ENCODE peak calls at places on chromosome 11, in four cellular contexts. One of them, this sample, is unnamed.

GRCh38 chr11:1126935-1127663 is 30.7 kb upstream of the MUC5AC start:
- DNase-seq in PC-3: no peak
- DNase-seq in HCT116: no peak
- DNase-seq in neural progenitor cell: no peak
- DNase-seq in this sample: no peak

GRCh38 chr11:33615751-33616150 is 84.9 kb downstream of the C11orf91 start:
- DNase-seq in neural progenitor cell: no peak
- DNase-seq in PC-3: no peak
- DNase-seq in HCT116: no peak
- DNase-seq in this sample: no peak

GRCh38 chr11:86811637-86812321 is 11.4 kb downstream of the PRSS23 start:
- DNase-seq in HCT116: peak; percentile 76
- DNase-seq in neural progenitor cell: peak; percentile 68
- DNase-seq in PC-3: peak; percentile 76
- DNase-seq in this sample: no peak

GRCh38 chr11:57094206-57094940 is 87.4 kb upstream of the LRRC55 start:
- DNase-seq in PC-3: no peak
- DNase-seq in neural progenitor cell: no peak
- DNase-seq in HCT116: no peak
- DNase-seq in this sample: no peak

GRCh38 chr11:5343474-5344335 is at the start of gene OR51B5:
- DNase-seq in neural progenitor cell: no peak
- DNase-seq in PC-3: no peak
- DNase-seq in HCT116: no peak
- DNase-seq in this sample: no peak

GRCh38 chr11:12868315-12869073 is 140.6 kb upstream of the RASSF10 start:
- DNase-seq in neural progenitor cell: no peak
- DNase-seq in HCT116: no peak
- DNase-seq in PC-3: peak; percentile 25
- DNase-seq in this sample: no peak

GRCh38 chr11:134124660-134125451 is 56.0 kb downstream of the JAM3 start:
- DNase-seq in HCT116: no peak
- DNase-seq in neural progenitor cell: peak; percentile 89
- DNase-seq in PC-3: no peak
- DNase-seq in this sample: no peak

GRCh38 chr11:16191852-16192240 is 164.5 kb downstream of the SOX6 start:
- DNase-seq in neural progenitor cell: no peak
- DNase-seq in PC-3: no peak
- DNase-seq in HCT116: no peak
- DNase-seq in this sample: peak; percentile 55

GRCh38 chr11:5234390-5234834 is at the start of gene HBD:
- DNase-seq in PC-3: no peak
- DNase-seq in HCT116: no peak
- DNase-seq in neural progenitor cell: no peak
- DNase-seq in this sample: no peak

GRCh38 chr11:62912268-62912667 is 8.9 kb downstream of the CHRM1 start:
- DNase-seq in HCT116: no peak
- DNase-seq in neural progenitor cell: no peak
- DNase-seq in PC-3: no peak
- DNase-seq in this sample: no peak

GRCh38 chr11:122439911-122440782 is 215.4 kb upstream of the UBASH3B start:
- DNase-seq in neural progenitor cell: peak; percentile 79
- DNase-seq in PC-3: no peak
- DNase-seq in HCT116: no peak
- DNase-seq in this sample: no peak

GRCh38 chr11:91489989-91490388 is 734.6 kb upstream of the FAT3 start:
- DNase-seq in PC-3: no peak
- DNase-seq in neural progenitor cell: peak; percentile 9
- DNase-seq in HCT116: no peak
- DNase-seq in this sample: no peak

GRCh38 chr11:47259178-47259977 is 1.6 kb downstream of the NR1H3 start:
- DNase-seq in neural progenitor cell: peak; percentile 75
- DNase-seq in PC-3: peak; percentile 82
- DNase-seq in HCT116: no peak
- DNase-seq in this sample: peak; percentile 72

GRCh38 chr11:127675602-127676001 is 675.0 kb upstream of the KIRREL3 start:
- DNase-seq in neural progenitor cell: no peak
- DNase-seq in HCT116: no peak
- DNase-seq in PC-3: no peak
- DNase-seq in this sample: no peak

GRCh38 chr11:22976146-22976545 is 115.9 kb upstream of the CCDC179 start:
- DNase-seq in HCT116: no peak
- DNase-seq in PC-3: peak; percentile 85
- DNase-seq in neural progenitor cell: no peak
- DNase-seq in this sample: no peak

GRCh38 chr11:18624161-18624560 is 10.0 kb downstream of the SPTY2D1 start:
- DNase-seq in PC-3: no peak
- DNase-seq in neural progenitor cell: no peak
- DNase-seq in HCT116: no peak
- DNase-seq in this sample: no peak
- H4K20me1 ChIP-seq in PC-3: peaks cover 22% of the 10 kb centered on the region
- H4K20me1 ChIP-seq in neural progenitor cell: no peaks in the 10 kb centered on the region
- H4K20me1 ChIP-seq in HCT116: peaks cover 7% of the 10 kb centered on the region
- H4K20me1 ChIP-seq in this sample: no peaks in the 10 kb centered on the region

GRCh38 chr11:19435306-19435989 is 194.7 kb upstream of the E2F8 start:
- DNase-seq in PC-3: no peak
- DNase-seq in neural progenitor cell: no peak
- DNase-seq in HCT116: no peak
- DNase-seq in this sample: no peak

GRCh38 chr11:19433791-19434190 is 193.0 kb upstream of the E2F8 start:
- DNase-seq in HCT116: no peak
- DNase-seq in PC-3: no peak
- DNase-seq in neural progenitor cell: no peak
- DNase-seq in this sample: peak; percentile 64

GRCh38 chr11:19433367-19433766 is 192.6 kb upstream of the E2F8 start:
- DNase-seq in neural progenitor cell: peak; percentile 42
- DNase-seq in HCT116: no peak
- DNase-seq in PC-3: no peak
- DNase-seq in this sample: peak; percentile 85

GRCh38 chr11:19437760-19438159 is 197.0 kb upstream of the E2F8 start:
- DNase-seq in neural progenitor cell: no peak
- DNase-seq in PC-3: peak; percentile 95
- DNase-seq in HCT116: no peak
- DNase-seq in this sample: no peak

GRCh38 chr11:19436932-19437331 is 196.2 kb upstream of the E2F8 start:
- DNase-seq in PC-3: no peak
- DNase-seq in HCT116: no peak
- DNase-seq in neural progenitor cell: no peak
- DNase-seq in this sample: peak; percentile 48
- H2AFZ ChIP-seq in PC-3: no peak overlapping the region
- H2AFZ ChIP-seq in HCT116: no peak overlapping the region
- H2AFZ ChIP-seq in neural progenitor cell: no peak overlapping the region
- H2AFZ ChIP-seq in this sample: no peak overlapping the region

DNA sequence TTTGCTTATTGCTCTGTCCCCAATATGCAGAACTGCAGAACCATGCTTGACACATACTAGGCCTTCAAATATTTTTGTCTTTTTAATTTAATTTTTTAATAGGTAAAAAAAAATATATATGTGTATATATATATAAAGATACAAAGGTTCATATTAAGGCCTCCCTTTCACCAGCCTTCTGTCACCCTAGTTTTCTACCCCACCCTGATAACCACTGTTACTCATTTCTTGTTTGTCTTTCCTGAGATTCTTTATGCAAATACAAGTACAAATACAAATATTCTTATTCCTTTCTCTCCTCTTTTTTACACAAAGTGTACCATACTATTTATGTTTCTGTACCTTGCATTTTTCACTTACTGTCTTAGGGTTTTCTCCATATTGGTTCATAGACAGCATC is 43.0 kb downstream of the UVRAG start:
- DNase-seq in neural progenitor cell: no peak
- DNase-seq in PC-3: peak; percentile 42
- DNase-seq in HCT116: no peak
- DNase-seq in this sample: no peak
- H4K20me1 ChIP-seq in neural progenitor cell: no peaks in the 10 kb centered on the region
- H4K20me1 ChIP-seq in PC-3: no peaks in the 10 kb centered on the region
- H4K20me1 ChIP-seq in HCT116: no peaks in the 10 kb centered on the region
- H4K20me1 ChIP-seq in this sample: no peaks in the 10 kb centered on the region

GRCh38 chr11:11622772-11623531 is 1.1 kb upstream of the GALNT18 start:
- DNase-seq in neural progenitor cell: no peak
- DNase-seq in PC-3: no peak
- DNase-seq in HCT116: no peak
- DNase-seq in this sample: no peak

GRCh38 chr11:11620966-11621880 is 582 bp downstream of the GALNT18 start:
- DNase-seq in HCT116: no peak
- DNase-seq in PC-3: peak; percentile 31
- DNase-seq in neural progenitor cell: peak; percentile 62
- DNase-seq in this sample: no peak

GRCh38 chr11:11621881-11622706 is at the start of gene GALNT18:
- DNase-seq in HCT116: peak; percentile 81
- DNase-seq in neural progenitor cell: peak; percentile 98
- DNase-seq in PC-3: peak; percentile 92
- DNase-seq in this sample: peak; percentile 33

GRCh38 chr11:11618973-11619435 is 2.8 kb downstream of the GALNT18 start:
- DNase-seq in HCT116: no peak
- DNase-seq in PC-3: peak; percentile 19
- DNase-seq in neural progenitor cell: peak; percentile 34
- DNase-seq in this sample: no peak

GRCh38 chr11:11620251-11620965 is 1.4 kb downstream of the GALNT18 start:
- DNase-seq in PC-3: peak; percentile 60
- DNase-seq in neural progenitor cell: peak; percentile 67
- DNase-seq in HCT116: peak; percentile 47
- DNase-seq in this sample: no peak
- H2AFZ ChIP-seq in PC-3: peak overlapping the region; percentile 84
- H2AFZ ChIP-seq in neural progenitor cell: peak overlapping the region; percentile 83
- H2AFZ ChIP-seq in HCT116: peak overlapping the region; percentile 38
- H2AFZ ChIP-seq in this sample: no peak overlapping the region

GRCh38 chr11:79381036-79381435 is 59.8 kb downstream of the TENM4 start:
- DNase-seq in neural progenitor cell: no peak
- DNase-seq in PC-3: no peak
- DNase-seq in HCT116: no peak
- DNase-seq in this sample: no peak

GRCh38 chr11:79388201-79388600 is 52.6 kb downstream of the TENM4 start:
- DNase-seq in PC-3: no peak
- DNase-seq in HCT116: no peak
- DNase-seq in neural progenitor cell: no peak
- DNase-seq in this sample: no peak

GRCh38 chr11:79382301-79382700 is 58.5 kb downstream of the TENM4 start:
- DNase-seq in HCT116: no peak
- DNase-seq in neural progenitor cell: no peak
- DNase-seq in PC-3: no peak
- DNase-seq in this sample: no peak

DNA sequence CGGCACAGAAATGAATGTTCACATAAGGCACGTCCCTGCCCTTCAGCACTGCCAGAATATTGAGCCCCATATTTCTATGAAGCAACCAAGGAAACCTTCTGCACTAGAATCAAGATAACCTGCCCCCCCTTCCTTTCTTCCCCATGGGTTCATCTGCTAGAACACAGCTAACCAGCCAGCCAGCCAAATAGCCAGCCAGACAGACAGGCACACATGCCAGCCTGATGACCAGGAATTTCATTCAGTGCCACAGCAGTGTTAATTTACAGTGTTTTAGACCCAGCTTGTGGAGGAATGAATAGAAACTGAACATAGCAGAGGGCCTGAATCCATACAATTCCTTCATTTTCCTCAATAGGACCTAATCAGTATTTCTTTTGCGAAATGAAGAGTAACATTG is 57.0 kb downstream of the TENM4 start:
- DNase-seq in neural progenitor cell: no peak
- DNase-seq in PC-3: no peak
- DNase-seq in HCT116: no peak
- DNase-seq in this sample: no peak
- H4K20me1 ChIP-seq in neural progenitor cell: no peaks in the 10 kb centered on the region
- H4K20me1 ChIP-seq in PC-3: no peaks in the 10 kb centered on the region
- H4K20me1 ChIP-seq in HCT116: no peaks in the 10 kb centered on the region
- H4K20me1 ChIP-seq in this sample: no peaks in the 10 kb centered on the region

GRCh38 chr11:100941033-100941432 is 188.6 kb downstream of the PGR start:
- DNase-seq in PC-3: no peak
- DNase-seq in neural progenitor cell: peak; percentile 29
- DNase-seq in HCT116: no peak
- DNase-seq in this sample: no peak

GRCh38 chr11:100936781-100937180 is 192.8 kb downstream of the PGR start:
- DNase-seq in PC-3: no peak
- DNase-seq in neural progenitor cell: no peak
- DNase-seq in HCT116: no peak
- DNase-seq in this sample: no peak

GRCh38 chr11:100939581-100939980 is 190.0 kb downstream of the PGR start:
- DNase-seq in PC-3: no peak
- DNase-seq in neural progenitor cell: no peak
- DNase-seq in HCT116: no peak
- DNase-seq in this sample: no peak

GRCh38 chr11:100942016-100942415 is 187.6 kb downstream of the PGR start:
- DNase-seq in HCT116: no peak
- DNase-seq in neural progenitor cell: no peak
- DNase-seq in PC-3: peak; percentile 22
- DNase-seq in this sample: no peak
- H2AFZ ChIP-seq in HCT116: no peak overlapping the region
- H2AFZ ChIP-seq in neural progenitor cell: no peak overlapping the region
- H2AFZ ChIP-seq in PC-3: no peak overlapping the region
- H2AFZ ChIP-seq in this sample: no peak overlapping the region

DNA sequence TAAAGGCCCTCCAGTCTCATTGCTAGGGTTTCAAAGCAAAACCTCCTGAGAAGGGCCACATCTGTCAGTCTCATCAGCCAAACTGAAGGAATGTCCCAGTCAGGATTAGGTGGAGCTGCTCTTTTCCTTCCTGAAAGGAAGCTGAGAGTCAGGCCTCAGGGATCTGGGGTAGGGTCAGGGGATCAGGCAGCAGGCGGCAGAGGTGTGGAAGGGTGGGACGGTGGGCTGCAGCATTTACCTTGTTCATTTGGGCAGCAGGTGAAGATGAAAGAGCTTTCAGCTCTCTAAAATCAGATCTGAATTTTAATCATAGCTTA is 17.8 kb downstream of the CD82 start:
- DNase-seq in neural progenitor cell: no peak
- DNase-seq in HCT116: no peak
- DNase-seq in PC-3: no peak
- DNase-seq in this sample: no peak
- H4K20me1 ChIP-seq in neural progenitor cell: no peaks in the 10 kb centered on the region
- H4K20me1 ChIP-seq in HCT116: no peaks in the 10 kb centered on the region
- H4K20me1 ChIP-seq in PC-3: no peaks in the 10 kb centered on the region
- H4K20me1 ChIP-seq in this sample: no peaks in the 10 kb centered on the region

This sample was measured in OCI-LY7.